ENCODE peak calls at places on chromosomes 16 and 17, in ten cellular contexts. Q is adrenal gland, M is spleen, V is body of pancreas, J is transverse colon, K is uterus, Z is lower leg skin, X is IMR-90, D is Peyer's patch, I is GM12892. Y is an unnamed sample.

GRCh38 chr16:13110124-13110796 is 208.9 kb downstream of the SHISA9 start:
- DNase-seq in Q (no peak), M (no peak), V (peak; percentile 21), J (no peak), K (no peak), Z (no peak), X (no peak), D (no peak), I (no peak), Y (peak; percentile 76)

GRCh38 chr17:64118452-64118979 is 11.4 kb downstream of the ERN1 start:
- DNase-seq in Q (peak; percentile 91), M (no peak), V (peak; percentile 67), J (peak; percentile 32), K (peak; percentile 52), Z (peak; percentile 47), X (no peak), D (no peak), I (no peak), Y (no peak)

GRCh38 chr16:8253718-8254117 is 336.6 kb downstream of the TMEM114 start:
- DNase-seq in Q (no peak), M (no peak), V (no peak), J (peak; percentile 9), K (no peak), Z (no peak), X (no peak), D (no peak), I (no peak), Y (no peak)

GRCh38 chr16:85936761-85937343 is 37.9 kb downstream of the IRF8 start:
- DNase-seq in Q (no peak), M (no peak), V (no peak), J (no peak), K (no peak), Z (no peak), X (no peak), D (no peak), I (no peak), Y (no peak)

GRCh38 chr17:81037783-81038733 is 3.1 kb downstream of the BAIAP2 start:
- DNase-seq in Q (peak; percentile 67), M (no peak), V (peak; percentile 47), J (no peak), K (no peak), Z (no peak), X (no peak), D (no peak), I (no peak), Y (no peak)

GRCh38 chr16:27859020-27859419 is 204.5 kb downstream of the GSG1L start:
- DNase-seq in Q (no peak), M (no peak), V (no peak), J (no peak), K (no peak), Z (no peak), X (no peak), D (no peak), I (no peak), Y (no peak)

GRCh38 chr16:11676799-11677198 is 8.5 kb downstream of the SNN start:
- DNase-seq in Q (no peak), M (no peak), V (no peak), J (no peak), K (no peak), Z (no peak), X (no peak), D (no peak), I (no peak), Y (no peak)

GRCh38 chr16:14628806-14629611 is 1.1 kb downstream of the PARN start:
- DNase-seq in Q (no peak), M (no peak), V (no peak), J (no peak), K (no peak), Z (no peak), X (no peak), D (no peak), I (no peak), Y (no peak)

GRCh38 chr16:66547101-66547989 is 2.6 kb downstream of the TK2 start:
- DNase-seq in Q (no peak), M (no peak), V (no peak), J (no peak), K (no peak), Z (no peak), X (no peak), D (no peak), I (no peak), Y (no peak)

GRCh38 chr16:66548068-66548467 is 1.9 kb downstream of the TK2 start:
- DNase-seq in Q (no peak), M (no peak), V (no peak), J (no peak), K (no peak), Z (no peak), X (no peak), D (no peak), I (no peak), Y (no peak)

GRCh38 chr16:66551362-66551761 is 1.0 kb upstream of the CKLF start:
- DNase-seq in Q (peak; percentile 19), M (peak; percentile 85), V (no peak), J (peak; percentile 60), K (no peak), Z (no peak), X (peak; percentile 9), D (peak; percentile 71), I (no peak), Y (no peak)

GRCh38 chr16:66548868-66549267 is 1.1 kb downstream of the TK2 start:
- DNase-seq in Q (no peak), M (no peak), V (no peak), J (no peak), K (no peak), Z (no peak), X (no peak), D (no peak), I (no peak), Y (no peak)

DNA sequence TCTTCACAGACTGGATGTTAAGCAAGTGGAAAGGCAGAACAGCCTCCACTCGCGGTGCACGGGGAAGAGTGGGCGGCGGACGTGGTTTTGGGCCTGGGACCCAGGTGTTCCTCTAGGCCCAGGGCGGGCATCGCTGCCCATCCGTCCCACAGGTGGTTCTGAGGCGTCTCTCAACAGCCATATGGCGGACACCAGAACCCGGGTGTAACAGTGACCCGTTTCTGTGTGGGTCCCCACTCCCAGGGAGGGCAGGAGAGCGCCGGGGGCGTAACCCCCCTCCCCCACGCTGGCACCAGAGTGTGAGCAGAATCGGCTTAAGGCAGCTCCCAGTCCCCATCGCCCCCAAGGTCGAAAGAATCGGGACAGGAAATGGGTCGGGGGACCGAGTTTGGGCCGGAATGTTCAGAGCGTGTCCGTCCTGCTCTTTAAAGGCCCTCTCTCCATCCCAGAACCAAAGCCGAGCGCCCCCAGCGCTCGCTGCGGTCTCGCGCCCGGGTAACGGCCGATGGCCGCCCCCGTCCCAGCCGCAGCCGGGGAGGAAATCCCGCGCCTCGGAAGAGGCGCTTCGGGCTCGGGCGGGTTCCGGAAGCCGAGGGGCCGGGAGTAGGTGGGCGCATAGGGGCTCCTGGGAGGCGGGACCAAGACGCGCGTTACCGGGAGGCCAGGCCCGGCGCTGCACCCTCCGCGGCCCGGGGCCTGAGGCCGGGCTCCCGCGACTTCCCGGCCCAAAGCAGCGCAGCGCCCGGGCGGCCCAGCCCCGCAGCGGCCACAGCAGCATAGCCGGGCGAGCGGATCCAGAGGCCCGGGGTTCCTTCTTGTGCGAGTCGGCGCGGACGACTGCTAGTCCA is at the start of gene TK2:
- DNase-seq in Q (peak; percentile 80), M (peak; percentile 92), V (peak; percentile 73), J (peak; percentile 71), K (peak; percentile 73), Z (no peak), X (peak; percentile 72), D (peak; percentile 71), I (peak; percentile 61), Y (peak; percentile 48)
- TF ChIP-seq POLR2A in Q (peak; percentile 67), M (no peak), V (peak; percentile 80), J (peak; percentile 75), K (peak; percentile 68), Z (no peak), X (peak; percentile 75), D (peak; percentile 67), I (peak; percentile 64), Y (no peak)

DNA sequence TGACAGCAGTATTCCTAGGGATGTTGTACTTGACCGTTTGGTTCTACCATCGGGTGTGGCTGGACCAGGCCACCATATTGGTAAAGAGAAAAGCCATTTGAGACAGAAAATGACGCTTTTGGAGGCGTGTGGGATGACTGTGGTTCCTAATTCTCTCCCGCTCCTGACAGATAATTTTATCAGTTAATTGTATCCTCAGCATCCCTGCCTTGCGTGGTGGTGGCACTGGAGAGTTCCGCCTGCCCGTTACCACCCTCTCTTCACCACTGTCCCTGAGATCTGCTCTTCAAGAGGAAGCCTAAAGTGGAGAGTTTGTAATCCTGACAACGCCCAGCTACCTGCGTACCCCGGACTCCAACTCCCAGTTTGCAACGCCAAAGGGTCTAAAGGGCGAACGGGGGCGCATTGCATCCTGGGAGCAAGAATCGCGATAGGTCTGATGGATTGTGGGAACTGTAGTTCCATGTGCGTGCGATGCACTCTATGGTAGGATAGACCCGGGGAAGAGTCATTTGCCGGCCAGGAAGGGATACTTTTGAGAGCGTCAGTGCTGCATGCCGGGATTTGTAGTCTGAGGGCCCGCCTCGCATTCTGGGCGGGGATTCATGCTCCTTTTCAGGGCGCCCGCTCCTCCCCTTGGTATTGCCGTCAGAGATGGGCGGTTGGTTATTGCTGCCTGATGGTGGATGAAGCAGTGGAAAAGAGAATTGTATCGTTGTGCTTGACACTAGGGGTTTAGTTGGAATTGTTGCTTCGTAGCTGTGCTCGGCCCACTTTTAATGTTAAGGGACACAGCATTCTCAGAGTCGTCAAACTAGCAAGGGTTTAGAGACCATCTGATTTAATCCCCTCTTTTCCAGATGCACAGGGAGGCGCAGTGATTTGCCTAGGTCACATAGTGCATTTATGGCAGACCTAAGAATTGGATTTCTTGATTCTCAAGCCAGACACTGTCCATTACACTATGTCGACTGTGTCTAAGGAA is 965 bp upstream of the PHF12 start:
- DNase-seq in Q (peak; percentile 99), M (peak; percentile 97), V (peak; percentile 97), J (peak; percentile 98), K (peak; percentile 97), Z (peak; percentile 99), X (peak; percentile 99), D (peak; percentile 97), I (peak; percentile 85), Y (peak; percentile 99)
- TF ChIP-seq POLR2A in Q (peak; percentile 70), M (no peak), V (peak; percentile 76), J (peak; percentile 80), K (no peak), Z (no peak), X (no peak), D (peak; percentile 76), I (peak; percentile 34), Y (peak; percentile 4)

GRCh38 chr16:82758406-82758805 is 131.6 kb downstream of the CDH13 start:
- DNase-seq in Q (no peak), M (no peak), V (no peak), J (no peak), K (no peak), Z (no peak), X (no peak), D (no peak), I (no peak), Y (no peak)

GRCh38 chr16:82753821-82754220 is 127.1 kb downstream of the CDH13 start:
- DNase-seq in Q (no peak), M (no peak), V (no peak), J (no peak), K (no peak), Z (no peak), X (peak; percentile 76), D (no peak), I (no peak), Y (no peak)

GRCh38 chr16:82755570-82756282 is 129.0 kb downstream of the CDH13 start:
- DNase-seq in Q (no peak), M (no peak), V (no peak), J (no peak), K (no peak), Z (no peak), X (no peak), D (no peak), I (no peak), Y (no peak)

GRCh38 chr16:82754716-82755513 is 128.1 kb downstream of the CDH13 start:
- DNase-seq in Q (no peak), M (no peak), V (no peak), J (no peak), K (no peak), Z (no peak), X (no peak), D (no peak), I (no peak), Y (no peak)

DNA sequence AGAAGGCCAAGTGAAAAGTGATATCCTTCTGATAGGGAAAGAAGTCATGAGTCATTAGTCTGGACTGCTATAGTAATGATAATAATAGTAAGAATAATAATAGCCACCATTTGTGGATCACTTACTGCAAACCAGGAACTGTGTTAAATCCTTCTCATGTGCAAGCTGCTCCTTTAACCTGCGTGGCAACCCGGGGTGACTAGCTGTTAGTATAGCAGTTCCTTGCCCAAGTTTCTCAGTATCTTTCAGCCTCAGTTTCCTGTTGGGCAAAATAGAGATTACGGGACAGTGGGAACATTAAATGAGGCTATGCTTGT is 129.5 kb downstream of the CDH13 start:
- DNase-seq in Q (no peak), M (no peak), V (no peak), J (no peak), K (no peak), Z (no peak), X (peak; percentile 78), D (no peak), I (no peak), Y (no peak)
- TF ChIP-seq POLR2A in Q (no peak), M (no peak), V (no peak), J (no peak), K (no peak), Z (no peak), X (no peak), D (no peak), I (no peak), Y (no peak)

DNA sequence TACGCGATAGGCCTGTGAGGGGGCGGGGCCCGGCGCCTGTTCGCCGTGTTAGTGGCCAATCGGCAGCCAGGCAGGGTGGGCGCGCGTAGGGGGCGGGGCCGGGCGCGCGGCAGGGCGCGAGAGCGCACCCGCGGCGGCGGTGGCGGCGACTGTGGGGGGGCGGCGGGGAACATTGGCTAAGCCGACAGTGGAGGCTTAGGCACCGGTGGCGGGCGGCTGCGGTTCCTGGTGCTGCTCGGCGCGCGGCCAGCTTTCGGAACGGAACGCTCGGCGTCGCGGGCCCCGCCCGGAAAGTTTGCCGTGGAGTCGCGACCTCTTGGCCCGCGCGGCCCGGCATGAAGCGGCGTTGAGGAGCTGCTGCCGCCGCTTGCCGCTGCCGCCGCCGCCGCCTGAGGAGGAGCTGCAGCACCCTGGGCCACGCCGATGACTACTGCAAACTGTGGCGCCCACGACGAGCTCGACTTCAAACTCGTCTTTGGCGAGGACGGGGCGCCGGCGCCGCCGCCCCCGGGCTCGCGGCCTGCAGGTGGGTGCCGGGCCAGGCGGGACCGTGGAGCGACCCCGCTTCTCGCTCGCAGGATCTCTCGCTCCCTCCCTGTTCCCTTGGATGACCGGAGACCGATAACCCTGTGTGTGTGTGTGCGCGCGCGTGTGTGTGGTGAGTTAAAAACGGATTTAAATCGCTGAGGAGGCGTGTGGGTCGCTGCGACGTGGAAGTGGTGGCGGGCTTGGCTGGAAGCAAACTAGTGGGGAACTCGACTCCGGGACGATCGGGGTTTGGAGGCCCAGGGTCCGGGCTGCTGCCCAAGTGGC is at the start of gene NFATC3:
- DNase-seq in Q (peak; percentile 99), M (peak; percentile 100), V (peak; percentile 99), J (peak; percentile 99), K (peak; percentile 98), Z (peak; percentile 98), X (peak; percentile 94), D (peak; percentile 98), I (peak; percentile 88), Y (peak; percentile 99)
- TF ChIP-seq POLR2A in Q (peak; percentile 52), M (no peak), V (peak; percentile 64), J (peak; percentile 58), K (peak; percentile 66), Z (no peak), X (peak; percentile 43), D (peak; percentile 69), I (no peak), Y (no peak)